ENCODE peak calls at places on chromosomes 2 and 18, in six cellular contexts. L is neural progenitor cell, S is cardiac fibroblast, R is brain microvascular endothelial cell, J is cardiac muscle cell, A is sigmoid colon. U is an unnamed sample.

GRCh38 chr2:45962522-45962921 is 311.0 kb downstream of the PRKCE start:
- DNase-seq in L (no peak), S (peak; percentile 90), R (peak; percentile 45), J (no peak), A (peak; percentile 75), U (peak; percentile 66)

GRCh38 chr18:63366991-63367240 is at the start of gene KDSR:
- DNase-seq in L (no peak), S (no peak), R (no peak), J (no peak), A (no peak), U (no peak)

GRCh38 chr18:2894841-2895370 is 48.1 kb downstream of the EMILIN2 start:
- DNase-seq in L (no peak), S (no peak), R (no peak), J (no peak), A (no peak), U (no peak)

GRCh38 chr2:237689569-237690131 is 62.3 kb downstream of the LRRFIP1 start:
- DNase-seq in L (no peak), S (no peak), R (no peak), J (no peak), A (peak; percentile 84), U (no peak)

GRCh38 chr2:67451086-67451832 is 54.1 kb downstream of the ETAA1 start:
- DNase-seq in L (no peak), S (peak; percentile 71), R (peak; percentile 86), J (no peak), A (no peak), U (peak; percentile 53)

GRCh38 chr2:8031370-8031769 is 650.5 kb upstream of the ID2 start:
- DNase-seq in L (no peak), S (no peak), R (no peak), J (no peak), A (no peak), U (no peak)

GRCh38 chr18:59929621-59930295 is 30.0 kb downstream of the PMAIP1 start:
- DNase-seq in L (no peak), S (no peak), R (no peak), J (no peak), A (no peak), U (no peak)

GRCh38 chr2:179842498-179843153 is 18.8 kb downstream of the ZNF385B start:
- DNase-seq in L (peak; percentile 51), S (peak; percentile 46), R (peak; percentile 21), J (peak; percentile 68), A (no peak), U (peak; percentile 27)

GRCh38 chr18:2979871-2980606 is 32.9 kb downstream of the LPIN2 start:
- DNase-seq in L (no peak), S (peak; percentile 42), R (no peak), J (no peak), A (no peak), U (no peak)

GRCh38 chr18:69102959-69103358 is 297.7 kb upstream of the DOK6 start:
- DNase-seq in L (no peak), S (peak; percentile 19), R (no peak), J (no peak), A (no peak), U (peak; percentile 17)

GRCh38 chr2:15782009-15782751 is 158.2 kb upstream of the MYCN start:
- DNase-seq in L (no peak), S (peak; percentile 10), R (no peak), J (no peak), A (no peak), U (no peak)

GRCh38 chr2:135494503-135494902 is 36.5 kb downstream of the ZRANB3 start:
- DNase-seq in L (no peak), S (peak; percentile 42), R (peak; percentile 20), J (no peak), A (no peak), U (peak; percentile 7)

GRCh38 chr2:60759654-60760053 is 3.6 kb downstream of the PAPOLG start:
- DNase-seq in L (no peak), S (no peak), R (no peak), J (no peak), A (no peak), U (no peak)

GRCh38 chr2:95073856-95074662 is 47.5 kb downstream of the MRPS5 start:
- DNase-seq in L (no peak), S (no peak), R (no peak), J (no peak), A (no peak), U (no peak)

GRCh38 chr2:60957643-60958042 is 59.9 kb upstream of the PEX13 start:
- DNase-seq in L (no peak), S (no peak), R (no peak), J (no peak), A (no peak), U (no peak)

GRCh38 chr2:3814846-3815245 is 111.5 kb downstream of the DCDC2C start:
- DNase-seq in L (peak; percentile 58), S (no peak), R (no peak), J (no peak), A (no peak), U (no peak)

DNA sequence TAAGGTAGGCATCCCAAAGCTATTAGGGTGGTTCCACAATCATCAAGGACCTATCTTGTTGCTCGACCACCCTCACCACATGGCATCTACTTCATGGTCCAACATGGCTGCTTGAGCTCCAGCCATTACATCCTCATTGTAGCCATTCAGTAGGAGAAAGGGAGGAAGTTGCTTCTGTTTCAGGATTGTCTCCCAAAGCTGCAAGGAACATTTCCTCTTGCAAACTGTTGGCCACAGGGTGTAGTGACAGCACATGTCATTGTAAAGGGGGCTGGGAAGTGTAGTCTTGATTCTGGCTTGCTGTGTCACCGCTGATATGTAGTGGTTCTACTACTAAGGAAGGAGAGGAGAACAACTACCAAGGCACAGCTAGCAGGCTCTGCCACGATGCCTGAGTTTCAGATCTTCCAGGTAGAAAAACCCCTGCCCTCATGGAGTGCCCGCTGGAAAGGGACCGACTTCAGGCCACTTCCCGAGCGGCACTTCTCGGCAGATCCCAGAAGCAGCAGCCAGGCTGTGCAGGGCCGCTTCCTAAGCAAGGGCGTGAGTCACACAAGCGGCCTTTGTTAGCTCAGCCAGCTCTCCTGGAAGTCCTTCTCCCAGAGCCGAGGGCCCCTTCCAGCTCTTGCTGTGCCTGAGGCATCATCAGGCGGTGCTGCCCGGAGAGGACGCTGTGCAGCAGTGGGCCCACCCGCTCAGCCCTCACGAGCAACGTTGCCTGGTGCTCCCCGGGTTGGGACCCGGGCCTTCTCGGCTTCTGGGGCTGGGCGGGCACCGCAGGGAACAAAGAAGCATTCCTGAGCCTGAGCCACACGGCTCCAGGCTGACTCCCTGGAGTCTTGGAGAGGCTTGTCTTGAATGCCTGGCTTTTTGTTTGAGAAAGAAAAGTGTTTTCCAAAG is 58.2 kb downstream of the HS6ST1 start:
- DNase-seq in L (peak; percentile 83), S (peak; percentile 90), R (peak; percentile 82), J (no peak), A (no peak), U (peak; percentile 92)
- H3K4me3 ChIP-seq in L (no peak overlapping the region), S (no peak overlapping the region), R (no peak overlapping the region), J (no peak overlapping the region), A (peak overlapping the region; percentile 15), U (no peak overlapping the region)

GRCh38 chr18:26813043-26813442 is 52.5 kb downstream of the AQP4 start:
- DNase-seq in L (peak; percentile 66), S (peak; percentile 2), R (no peak), J (peak; percentile 35), A (no peak), U (no peak)
- TF ChIP-seq CTCF in L (peak; percentile 76), S (no peak), R (peak; percentile 58), J (peak; percentile 16), A (no peak), U (peak; percentile 17)

GRCh38 chr18:22164337-22165048 is 4.9 kb upstream of the GATA6 start:
- DNase-seq in L (no peak), S (no peak), R (no peak), J (no peak), A (no peak), U (no peak)

GRCh38 chr18:22163432-22163831 is 6.0 kb upstream of the GATA6 start:
- DNase-seq in L (no peak), S (no peak), R (no peak), J (no peak), A (no peak), U (no peak)

GRCh38 chr18:22166070-22166972 is 3.1 kb upstream of the GATA6 start:
- DNase-seq in L (peak; percentile 57), S (peak; percentile 73), R (no peak), J (peak; percentile 75), A (no peak), U (no peak)

GRCh38 chr18:22165603-22166069 is 3.8 kb upstream of the GATA6 start:
- DNase-seq in L (peak; percentile 77), S (peak; percentile 14), R (no peak), J (peak; percentile 39), A (no peak), U (no peak)

GRCh38 chr18:22165049-22165602 is 4.3 kb upstream of the GATA6 start:
- DNase-seq in L (peak; percentile 69), S (peak; percentile 20), R (no peak), J (peak; percentile 66), A (no peak), U (no peak)
- H3K4me3 ChIP-seq in L (peak overlapping the region; percentile 43), S (peak overlapping the region; percentile 40), R (no peak overlapping the region), J (peak overlapping the region; percentile 94), A (peak overlapping the region; percentile 78), U (no peak overlapping the region)

DNA sequence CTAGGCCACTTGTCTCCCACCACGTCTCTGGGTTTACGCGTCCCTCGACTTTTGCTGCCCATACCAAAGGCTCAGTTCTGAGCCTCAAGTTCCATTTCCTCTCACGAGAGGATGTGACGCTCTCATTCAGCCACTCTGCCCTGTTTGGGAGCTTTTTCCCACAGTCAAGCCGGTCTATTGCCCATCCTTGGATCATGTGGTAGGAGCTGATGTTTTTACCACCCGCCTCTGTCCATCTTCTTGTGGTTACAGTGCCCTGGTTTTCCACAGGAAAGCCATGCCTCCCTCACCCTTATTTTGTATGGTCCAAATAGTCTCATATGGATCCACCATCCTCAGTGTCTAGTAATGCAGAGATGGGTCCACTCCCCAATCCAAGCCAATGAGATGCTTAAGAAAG is 20.4 kb downstream of the FBXO36 start:
- DNase-seq in L (no peak), S (no peak), R (no peak), J (no peak), A (no peak), U (no peak)
- TF ChIP-seq CTCF in L (no peak), S (no peak), R (no peak), J (no peak), A (no peak), U (no peak)

GRCh38 chr2:176081993-176082884 is 1.5 kb downstream of the EVX2 start:
- DNase-seq in L (peak; percentile 82), S (no peak), R (no peak), J (peak; percentile 45), A (no peak), U (no peak)

GRCh38 chr2:176085120-176085788 is 1.5 kb upstream of the EVX2 start:
- DNase-seq in L (no peak), S (no peak), R (no peak), J (no peak), A (no peak), U (no peak)

GRCh38 chr2:176082885-176083731 is 654 bp downstream of the EVX2 start:
- DNase-seq in L (peak; percentile 70), S (no peak), R (no peak), J (peak; percentile 47), A (no peak), U (no peak)

GRCh38 chr2:176084629-176085119 is 912 bp upstream of the EVX2 start:
- DNase-seq in L (no peak), S (no peak), R (no peak), J (no peak), A (no peak), U (no peak)

DNA sequence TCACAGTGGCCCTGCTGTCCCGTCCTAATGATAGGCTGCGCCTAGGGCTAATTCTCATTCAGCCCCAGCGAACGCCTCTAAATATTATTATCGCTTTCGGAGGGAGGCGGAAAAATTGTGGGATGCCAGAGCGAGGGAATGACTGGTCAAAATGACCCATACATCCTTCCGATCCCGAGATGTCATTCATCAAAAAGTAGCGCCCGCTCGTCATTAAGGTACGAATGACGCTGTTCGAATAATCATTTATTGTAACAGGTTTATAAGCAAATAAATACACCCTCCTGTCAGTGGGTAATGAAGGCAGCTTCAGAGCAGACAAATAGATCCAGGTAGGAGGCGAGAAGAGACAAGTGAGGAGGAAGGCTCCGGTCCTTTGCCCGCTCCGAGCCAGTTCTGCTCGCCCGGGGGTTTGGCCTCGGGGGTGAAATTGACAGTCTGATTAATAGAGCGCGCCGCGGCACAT is at the start of gene EVX2:
- DNase-seq in L (no peak), S (no peak), R (no peak), J (no peak), A (no peak), U (no peak)
- H3K4me3 ChIP-seq in L (no peak within 1 kb of the TSS), S (no peak within 1 kb of the TSS), R (no peak within 1 kb of the TSS), J (peak within 1 kb of the TSS; percentile 11), A (peak within 1 kb of the TSS; percentile 54), U (no peak within 1 kb of the TSS)